ENCODE peak calls at places on chromosomes 13 and 19, in ten cellular contexts. One of them, this sample, is unnamed.

GRCh38 chr13:80251403-80251802 is 89.5 kb downstream of the SPRY2 start:
- DNase-seq in naive thymus-derived CD8-positive, alpha-beta T cell: no peak
- DNase-seq in NCI-H446 treated with DMSO at 0.1 percent for 48 hours: no peak
- DNase-seq in neuronal stem cell: no peak
- DNase-seq in T-helper 2 cell: no peak
- DNase-seq in GM18507: no peak
- DNase-seq in endothelial cell: no peak
- DNase-seq in stimulated activated naive CD8-positive, alpha-beta T cell treated with anti-CD3 and anti-CD28 coated beads, Interleukin-15, Interleukin-2, amounts not matched to agents 100 U/mL and 50 U/mL, for 24 hours: no peak
- DNase-seq in AG04450: peak
- DNase-seq in iPS-NIHi11: no peak
- DNase-seq in this sample: no peak

GRCh38 chr19:13611596-13611995 is 105.3 kb upstream of the CACNA1A start:
- DNase-seq in endothelial cell: no peak
- DNase-seq in stimulated activated naive CD8-positive, alpha-beta T cell treated with anti-CD3 and anti-CD28 coated beads, Interleukin-15, Interleukin-2, amounts not matched to agents 100 U/mL and 50 U/mL, for 24 hours: no peak
- DNase-seq in GM18507: no peak
- DNase-seq in T-helper 2 cell: no peak
- DNase-seq in iPS-NIHi11: no peak
- DNase-seq in AG04450: no peak
- DNase-seq in naive thymus-derived CD8-positive, alpha-beta T cell: no peak
- DNase-seq in NCI-H446 treated with DMSO at 0.1 percent for 48 hours: no peak
- DNase-seq in neuronal stem cell: no peak
- DNase-seq in this sample: no peak

GRCh38 chr13:74070065-74070464 is 64.1 kb downstream of the KLF12 start:
- DNase-seq in T-helper 2 cell: no peak
- DNase-seq in AG04450: no peak
- DNase-seq in endothelial cell: no peak
- DNase-seq in NCI-H446 treated with DMSO at 0.1 percent for 48 hours: no peak
- DNase-seq in iPS-NIHi11: no peak
- DNase-seq in neuronal stem cell: no peak
- DNase-seq in GM18507: no peak
- DNase-seq in naive thymus-derived CD8-positive, alpha-beta T cell: peak
- DNase-seq in stimulated activated naive CD8-positive, alpha-beta T cell treated with anti-CD3 and anti-CD28 coated beads, Interleukin-15, Interleukin-2, amounts not matched to agents 100 U/mL and 50 U/mL, for 24 hours: no peak
- DNase-seq in this sample: peak

GRCh38 chr13:99546878-99547277 is 45.6 kb downstream of the TM9SF2 start:
- DNase-seq in iPS-NIHi11: no peak
- DNase-seq in GM18507: no peak
- DNase-seq in endothelial cell: no peak
- DNase-seq in neuronal stem cell: no peak
- DNase-seq in naive thymus-derived CD8-positive, alpha-beta T cell: no peak
- DNase-seq in stimulated activated naive CD8-positive, alpha-beta T cell treated with anti-CD3 and anti-CD28 coated beads, Interleukin-15, Interleukin-2, amounts not matched to agents 100 U/mL and 50 U/mL, for 24 hours: no peak
- DNase-seq in AG04450: no peak
- DNase-seq in NCI-H446 treated with DMSO at 0.1 percent for 48 hours: no peak
- DNase-seq in T-helper 2 cell: no peak
- DNase-seq in this sample: no peak

GRCh38 chr13:29143864-29144263 is 323.7 kb downstream of the MTUS2 start:
- DNase-seq in endothelial cell: no peak
- DNase-seq in naive thymus-derived CD8-positive, alpha-beta T cell: no peak
- DNase-seq in stimulated activated naive CD8-positive, alpha-beta T cell treated with anti-CD3 and anti-CD28 coated beads, Interleukin-15, Interleukin-2, amounts not matched to agents 100 U/mL and 50 U/mL, for 24 hours: no peak
- DNase-seq in iPS-NIHi11: no peak
- DNase-seq in T-helper 2 cell: no peak
- DNase-seq in NCI-H446 treated with DMSO at 0.1 percent for 48 hours: no peak
- DNase-seq in AG04450: no peak
- DNase-seq in neuronal stem cell: no peak
- DNase-seq in GM18507: no peak
- DNase-seq in this sample: no peak

GRCh38 chr13:62014299-62014698 is 598.6 kb upstream of the PCDH20 start:
- DNase-seq in naive thymus-derived CD8-positive, alpha-beta T cell: no peak
- DNase-seq in iPS-NIHi11: no peak
- DNase-seq in endothelial cell: no peak
- DNase-seq in GM18507: no peak
- DNase-seq in stimulated activated naive CD8-positive, alpha-beta T cell treated with anti-CD3 and anti-CD28 coated beads, Interleukin-15, Interleukin-2, amounts not matched to agents 100 U/mL and 50 U/mL, for 24 hours: no peak
- DNase-seq in NCI-H446 treated with DMSO at 0.1 percent for 48 hours: no peak
- DNase-seq in AG04450: no peak
- DNase-seq in T-helper 2 cell: no peak
- DNase-seq in neuronal stem cell: no peak
- DNase-seq in this sample: no peak

GRCh38 chr13:113597386-113598080 is 13.0 kb downstream of the TFDP1 start:
- DNase-seq in endothelial cell: no peak
- DNase-seq in naive thymus-derived CD8-positive, alpha-beta T cell: no peak
- DNase-seq in iPS-NIHi11: no peak
- DNase-seq in stimulated activated naive CD8-positive, alpha-beta T cell treated with anti-CD3 and anti-CD28 coated beads, Interleukin-15, Interleukin-2, amounts not matched to agents 100 U/mL and 50 U/mL, for 24 hours: no peak
- DNase-seq in T-helper 2 cell: no peak
- DNase-seq in AG04450: no peak
- DNase-seq in neuronal stem cell: no peak
- DNase-seq in NCI-H446 treated with DMSO at 0.1 percent for 48 hours: no peak
- DNase-seq in GM18507: no peak
- DNase-seq in this sample: no peak

GRCh38 chr13:29753593-29754485 is 96.6 kb downstream of the UBL3 start:
- DNase-seq in naive thymus-derived CD8-positive, alpha-beta T cell: no peak
- DNase-seq in endothelial cell: no peak
- DNase-seq in GM18507: no peak
- DNase-seq in neuronal stem cell: no peak
- DNase-seq in NCI-H446 treated with DMSO at 0.1 percent for 48 hours: no peak
- DNase-seq in stimulated activated naive CD8-positive, alpha-beta T cell treated with anti-CD3 and anti-CD28 coated beads, Interleukin-15, Interleukin-2, amounts not matched to agents 100 U/mL and 50 U/mL, for 24 hours: no peak
- DNase-seq in AG04450: no peak
- DNase-seq in T-helper 2 cell: no peak
- DNase-seq in iPS-NIHi11: no peak
- DNase-seq in this sample: no peak

GRCh38 chr13:79237981-79238380 is 168.1 kb downstream of the RBM26 start:
- DNase-seq in AG04450: no peak
- DNase-seq in stimulated activated naive CD8-positive, alpha-beta T cell treated with anti-CD3 and anti-CD28 coated beads, Interleukin-15, Interleukin-2, amounts not matched to agents 100 U/mL and 50 U/mL, for 24 hours: no peak
- DNase-seq in neuronal stem cell: no peak
- DNase-seq in NCI-H446 treated with DMSO at 0.1 percent for 48 hours: no peak
- DNase-seq in GM18507: no peak
- DNase-seq in naive thymus-derived CD8-positive, alpha-beta T cell: no peak
- DNase-seq in T-helper 2 cell: no peak
- DNase-seq in endothelial cell: no peak
- DNase-seq in iPS-NIHi11: no peak
- DNase-seq in this sample: no peak

GRCh38 chr13:112854321-112854720 is 114.7 kb upstream of the MCF2L start:
- DNase-seq in naive thymus-derived CD8-positive, alpha-beta T cell: no peak
- DNase-seq in neuronal stem cell: no peak
- DNase-seq in stimulated activated naive CD8-positive, alpha-beta T cell treated with anti-CD3 and anti-CD28 coated beads, Interleukin-15, Interleukin-2, amounts not matched to agents 100 U/mL and 50 U/mL, for 24 hours: no peak
- DNase-seq in T-helper 2 cell: no peak
- DNase-seq in GM18507: no peak
- DNase-seq in iPS-NIHi11: no peak
- DNase-seq in AG04450: no peak
- DNase-seq in endothelial cell: no peak
- DNase-seq in NCI-H446 treated with DMSO at 0.1 percent for 48 hours: no peak
- DNase-seq in this sample: no peak

GRCh38 chr13:40458283-40459031 is 208.0 kb downstream of the FOXO1 start:
- DNase-seq in endothelial cell: no peak
- DNase-seq in neuronal stem cell: no peak
- DNase-seq in GM18507: no peak
- DNase-seq in AG04450: no peak
- DNase-seq in stimulated activated naive CD8-positive, alpha-beta T cell treated with anti-CD3 and anti-CD28 coated beads, Interleukin-15, Interleukin-2, amounts not matched to agents 100 U/mL and 50 U/mL, for 24 hours: no peak
- DNase-seq in NCI-H446 treated with DMSO at 0.1 percent for 48 hours: no peak
- DNase-seq in T-helper 2 cell: no peak
- DNase-seq in iPS-NIHi11: no peak
- DNase-seq in naive thymus-derived CD8-positive, alpha-beta T cell: no peak
- DNase-seq in this sample: no peak